ENCODE peak calls at places on chromosomes 3 and 15, in seven cellular contexts. Z is coronary artery, B is fibroblast of mammary gland, I is pancreas, X is fibroblast of the aortic adventitia, S is cardiac muscle cell, E is psoas muscle. U is an unnamed sample.

GRCh38 chr15:96042734-96043224 is 287.7 kb upstream of the NR2F2 start:
- DNase-seq in Z (no peak), B (no peak), I (no peak), X (peak; percentile 68), S (peak; percentile 34), E (no peak), U (no peak)

GRCh38 chr3:193499801-193500485 is 54.8 kb downstream of the ATP13A4 start:
- DNase-seq in Z (no peak), B (no peak), I (no peak), X (no peak), S (no peak), E (no peak), U (no peak)

GRCh38 chr3:26963356-26963742 is 340.8 kb downstream of the LRRC3B start:
- DNase-seq in Z (no peak), B (no peak), I (no peak), X (no peak), S (no peak), E (no peak), U (no peak)

GRCh38 chr3:158912188-158912587 is 110.3 kb downstream of the MFSD1 start:
- DNase-seq in Z (no peak), B (peak; percentile 12), I (no peak), X (no peak), S (no peak), E (no peak), U (no peak)

GRCh38 chr15:53246996-53247395 is 456.9 kb upstream of the ONECUT1 start:
- DNase-seq in Z (no peak), B (no peak), I (no peak), X (no peak), S (no peak), E (no peak), U (no peak)

GRCh38 chr3:27722957-27723802 is 1.1 kb upstream of the EOMES start:
- DNase-seq in Z (no peak), B (no peak), I (no peak), X (no peak), S (no peak), E (no peak), U (no peak)

GRCh38 chr3:73768594-73769308 is 144.0 kb upstream of the PDZRN3 start:
- DNase-seq in Z (no peak), B (peak; percentile 49), I (no peak), X (peak; percentile 70), S (peak; percentile 37), E (no peak), U (no peak)

GRCh38 chr3:131658115-131658514 is 155.3 kb upstream of the MRPL3 start:
- DNase-seq in Z (no peak), B (peak; percentile 3), I (no peak), X (peak; percentile 8), S (peak; percentile 4), E (no peak), U (no peak)

GRCh38 chr3:108486272-108486787 is 24.1 kb downstream of the MYH15 start:
- DNase-seq in Z (no peak), B (no peak), I (no peak), X (no peak), S (no peak), E (no peak), U (no peak)

GRCh38 chr3:104598848-104599501 is 767.7 kb upstream of the ALCAM start:
- DNase-seq in Z (no peak), B (no peak), I (no peak), X (no peak), S (no peak), E (no peak), U (no peak)

DNA sequence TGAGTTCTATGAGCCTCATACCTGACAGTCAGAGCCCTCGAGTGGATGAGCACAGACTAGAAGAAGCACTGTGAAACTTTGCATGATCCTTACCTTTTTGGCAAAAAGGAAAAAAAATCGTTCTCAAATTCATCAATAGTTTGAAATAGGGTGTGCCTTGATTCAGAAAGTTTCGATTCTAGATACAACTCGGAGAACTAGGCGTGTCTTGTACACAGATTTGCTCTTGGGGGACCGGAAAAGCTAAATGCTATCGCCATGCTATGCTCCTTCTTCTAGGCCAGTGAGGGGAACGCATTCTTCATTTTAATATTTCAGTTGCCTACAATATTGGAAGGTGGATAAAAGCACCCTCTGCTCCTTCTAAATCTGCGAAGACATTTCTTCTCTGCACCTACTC is 25.0 kb downstream of the CD86 start:
- DNase-seq in Z (no peak), B (no peak), I (no peak), X (no peak), S (no peak), E (no peak), U (no peak)
- H3K4me3 ChIP-seq in Z (no peak overlapping the region), B (no peak overlapping the region), I (no peak overlapping the region), X (no peak overlapping the region), S (no peak overlapping the region), E (no peak overlapping the region), U (no peak overlapping the region)

GRCh38 chr3:123941150-123941941 is 19.7 kb downstream of the CCDC14 start:
- DNase-seq in Z (no peak), B (peak; percentile 25), I (no peak), X (peak; percentile 46), S (no peak), E (no peak), U (peak; percentile 17)
- TF ChIP-seq CTCF in Z (no peak), B (peak; percentile 23), I (peak; percentile 11), X (peak; percentile 41), S (peak; percentile 30), E (no peak), U (peak; percentile 20)

GRCh38 chr3:100634493-100635272 is 25.3 kb downstream of the ADGRG7 start:
- DNase-seq in Z (no peak), B (peak; percentile 42), I (peak; percentile 58), X (peak; percentile 32), S (peak; percentile 54), E (no peak), U (peak; percentile 25)
- H3K4me3 ChIP-seq in Z (no peak overlapping the region), B (no peak overlapping the region), I (peak overlapping the region; percentile 15), X (no peak overlapping the region), S (no peak overlapping the region), E (no peak overlapping the region), U (no peak overlapping the region)

GRCh38 chr3:183253961-183254815 is 1.1 kb downstream of the B3GNT5 start:
- DNase-seq in Z (no peak), B (no peak), I (peak; percentile 66), X (no peak), S (peak; percentile 54), E (peak; percentile 53), U (peak; percentile 46)
- TF ChIP-seq CTCF in Z (no peak), B (no peak), I (no peak), X (peak; percentile 15), S (no peak), E (peak; percentile 20), U (no peak)

GRCh38 chr3:72044231-72044935 is 259.4 kb upstream of the PROK2 start:
- DNase-seq in Z (no peak), B (peak; percentile 32), I (no peak), X (no peak), S (peak; percentile 36), E (no peak), U (no peak)
- H3K4me3 ChIP-seq in Z (no peak overlapping the region), B (no peak overlapping the region), I (no peak overlapping the region), X (no peak overlapping the region), S (no peak overlapping the region), E (no peak overlapping the region), U (no peak overlapping the region)

U was measured in fibroblast of pulmonary artery.